ENCODE peak calls at places on chromosomes 1 and 21, in eight cellular contexts. W is fibroblast of lung; P is CD8-positive, alpha-beta T cell; R is colonic mucosa; J is prostate gland; M is CD4-positive, alpha-beta memory T cell; Z is trophoblast cell; Y is ascending aorta. Q is an unnamed sample. For H3K9me3, the result is how much of the 10 kb centered on the place peaks cover.

GRCh38 chr1:157691285-157691920 is 9.2 kb downstream of the FCRL3 start:
- DNase-seq in W (peak), M (no peak), Y (no peak), P (no peak), R (no peak), Z (no peak), J (no peak), Q (no peak)

GRCh38 chr1:77543822-77544448 is 138.5 kb downstream of the ZZZ3 start:
- DNase-seq in Z (peak), P (no peak), Y (no peak), R (no peak), J (no peak), M (no peak), W (no peak), Q (no peak)

GRCh38 chr1:108141604-108142003 is 58.5 kb downstream of the SLC25A24 start:
- DNase-seq in W (peak), R (no peak), M (no peak), Z (no peak), J (no peak), Y (no peak), P (no peak), Q (no peak)

GRCh38 chr1:94808682-94809081 is 11.5 kb upstream of the SLC44A3 start:
- DNase-seq in W (no peak), Z (no peak), P (no peak), M (no peak), R (no peak), J (no peak), Y (no peak), Q (no peak)

GRCh38 chr1:44775930-44776748 is 799 bp downstream of the RPS8 start:
- DNase-seq in Y (no peak), R (peak), Z (no peak), P (no peak), W (peak), M (peak), J (no peak), Q (no peak)

GRCh38 chr1:10640079-10640578 is 156.3 kb downstream of the CASZ1 start:
- DNase-seq in Z (no peak), P (no peak), J (no peak), R (no peak), Y (no peak), M (no peak), W (no peak), Q (no peak)

GRCh38 chr1:43442756-43443155 is 11.0 kb downstream of the HYI start:
- DNase-seq in R (no peak), W (no peak), Z (no peak), J (no peak), Y (no peak), P (no peak), M (no peak), Q (no peak)

GRCh38 chr1:115217150-115218033 is 120.7 kb downstream of the NGF start:
- DNase-seq in J (no peak), Y (no peak), R (no peak), Z (no peak), M (no peak), W (no peak), P (no peak), Q (no peak)

GRCh38 chr1:54476231-54477109 is 70.3 kb upstream of the SSBP3 start:
- DNase-seq in M (no peak), P (no peak), J (no peak), R (no peak), W (peak), Y (no peak), Z (no peak), Q (no peak)

GRCh38 chr1:86388228-86388627 is 7.9 kb downstream of the ODF2L start:
- DNase-seq in M (no peak), R (no peak), Y (no peak), Z (no peak), J (no peak), W (no peak), P (no peak), Q (no peak)

GRCh38 chr1:42765271-42765670 is 1.6 kb downstream of the P3H1 start:
- DNase-seq in R (no peak), Y (no peak), P (no peak), M (no peak), W (no peak), Z (no peak), J (no peak), Q (no peak)

GRCh38 chr1:158793604-158794003 is 12.6 kb upstream of the OR6N2 start:
- DNase-seq in P (no peak), M (peak), W (no peak), Z (no peak), Y (no peak), J (no peak), R (no peak), Q (no peak)

GRCh38 chr1:203627819-203628184 is 1.2 kb downstream of the ATP2B4 start:
- DNase-seq in J (no peak), W (peak), Z (no peak), Y (no peak), M (no peak), R (peak), P (no peak), Q (no peak)

GRCh38 chr1:206449566-206449965 is 20.7 kb upstream of the IKBKE start:
- DNase-seq in R (no peak), Z (no peak), Y (no peak), W (no peak), M (no peak), J (no peak), P (no peak), Q (no peak)

GRCh38 chr1:228224198-228225164 is 16.6 kb downstream of the OBSCN start:
- DNase-seq in Y (no peak), W (no peak), J (no peak), Z (no peak), M (no peak), R (peak), P (no peak), Q (no peak)

GRCh38 chr1:97243973-97244560 is 522.5 kb downstream of the PTBP2 start:
- DNase-seq in Y (no peak), Z (no peak), J (no peak), R (no peak), M (no peak), W (peak), P (no peak), Q (no peak)

GRCh38 chr21:33362044-33362555 is 37.3 kb downstream of the IFNAR1 start:
- DNase-seq in R (peak), J (peak), P (peak), M (peak), Y (no peak), Z (peak), W (no peak), Q (no peak)

GRCh38 chr1:14267991-14268390 is 330.5 kb upstream of the KAZN start:
- DNase-seq in J (no peak), R (no peak), W (no peak), M (no peak), Z (no peak), Y (no peak), P (no peak), Q (no peak)

GRCh38 chr21:20023199-20023598 is 975.0 kb upstream of the NCAM2 start:
- DNase-seq in M (no peak), P (no peak), W (no peak), Y (no peak), R (no peak), Z (no peak), J (no peak), Q (no peak)

GRCh38 chr1:169015464-169015863 is 91.0 kb upstream of the ATP1B1 start:
- DNase-seq in J (no peak), W (no peak), Z (no peak), R (no peak), P (no peak), Y (no peak), M (no peak), Q (no peak)

GRCh38 chr1:205375816-205376545 is 19.3 kb upstream of the KLHDC8A start:
- DNase-seq in Z (no peak), J (peak), M (no peak), Y (no peak), R (peak), P (no peak), W (peak), Q (no peak)

GRCh38 chr1:116310172-116310571 is 62.9 kb upstream of the ATP1A1 start:
- DNase-seq in J (no peak), W (no peak), Y (no peak), R (no peak), Z (no peak), M (no peak), P (no peak), Q (no peak)

GRCh38 chr1:157110686-157111085 is 11.1 kb upstream of the ETV3L start:
- DNase-seq in Y (no peak), W (no peak), P (no peak), J (no peak), Z (no peak), R (no peak), M (no peak), Q (no peak)

GRCh38 chr1:22420456-22421053 is 31.1 kb upstream of the ZBTB40 start:
- DNase-seq in P (peak), M (peak), J (peak), Z (peak), Y (peak), W (peak), R (peak), Q (peak)

GRCh38 chr1:58584082-58584895 is 7.2 kb upstream of the TACSTD2 start:
- DNase-seq in R (peak), Y (peak), Z (no peak), M (no peak), J (peak), W (peak), P (no peak), Q (no peak)

GRCh38 chr1:113142791-113143190 is 69.8 kb downstream of the LRIG2 start:
- DNase-seq in Y (no peak), Z (no peak), P (no peak), J (no peak), M (no peak), W (peak), R (no peak), Q (no peak)

GRCh38 chr21:25639922-25640670 is 1.0 kb downstream of the JAM2 start:
- DNase-seq in J (peak), P (no peak), Z (no peak), W (no peak), Y (no peak), R (peak), M (no peak), Q (no peak)

GRCh38 chr1:9719978-9720722 is 68.6 kb downstream of the PIK3CD start:
- DNase-seq in Z (no peak), Y (no peak), W (no peak), M (no peak), P (no peak), J (no peak), R (no peak), Q (no peak)

GRCh38 chr21:33401617-33401967 is 1.6 kb upstream of the IFNGR2 start:
- DNase-seq in Z (peak), J (no peak), Y (no peak), P (no peak), W (no peak), R (no peak), M (no peak), Q (no peak)

GRCh38 chr21:42276526-42277154 is 38.6 kb downstream of the TFF3 start:
- DNase-seq in Z (no peak), P (no peak), W (no peak), J (no peak), M (no peak), R (no peak), Y (no peak), Q (no peak)

GRCh38 chr1:17369466-17369865 is 2.5 kb upstream of the PADI6 start:
- DNase-seq in W (no peak), J (no peak), R (no peak), Y (no peak), M (no peak), P (no peak), Z (no peak), Q (no peak)

GRCh38 chr1:25702101-25702775 is 85.6 kb downstream of the MAN1C1 start:
- DNase-seq in W (no peak), Z (no peak), R (no peak), M (no peak), Y (no peak), J (no peak), P (no peak), Q (no peak)

GRCh38 chr1:39268906-39269305 is 64.4 kb downstream of the MACF1 start:
- DNase-seq in P (no peak), Y (no peak), W (no peak), Z (peak), M (no peak), R (no peak), J (no peak), Q (no peak)

GRCh38 chr1:94799201-94799600 is 21.0 kb upstream of the SLC44A3 start:
- DNase-seq in P (no peak), J (no peak), M (no peak), W (no peak), R (no peak), Y (no peak), Z (no peak), Q (no peak)

GRCh38 chr1:151145158-151146071 is 1.0 kb downstream of the SEMA6C start:
- DNase-seq in M (peak), R (no peak), Y (no peak), P (no peak), J (no peak), Z (no peak), W (peak), Q (no peak)

GRCh38 chr1:54826226-54826816 is 25.2 kb upstream of the TTC22 start:
- DNase-seq in M (no peak), W (no peak), Z (no peak), P (no peak), Y (no peak), J (no peak), R (no peak), Q (no peak)

GRCh38 chr1:232629250-232630046 is 485 bp downstream of the SIPA1L2 start:
- DNase-seq in R (peak), J (peak), P (no peak), Z (peak), Y (no peak), W (peak), M (peak), Q (peak)

GRCh38 chr1:91803133-91803532 is 82.8 kb downstream of the TGFBR3 start:
- DNase-seq in M (no peak), W (no peak), Z (no peak), R (no peak), J (no peak), P (no peak), Y (no peak), Q (no peak)

DNA sequence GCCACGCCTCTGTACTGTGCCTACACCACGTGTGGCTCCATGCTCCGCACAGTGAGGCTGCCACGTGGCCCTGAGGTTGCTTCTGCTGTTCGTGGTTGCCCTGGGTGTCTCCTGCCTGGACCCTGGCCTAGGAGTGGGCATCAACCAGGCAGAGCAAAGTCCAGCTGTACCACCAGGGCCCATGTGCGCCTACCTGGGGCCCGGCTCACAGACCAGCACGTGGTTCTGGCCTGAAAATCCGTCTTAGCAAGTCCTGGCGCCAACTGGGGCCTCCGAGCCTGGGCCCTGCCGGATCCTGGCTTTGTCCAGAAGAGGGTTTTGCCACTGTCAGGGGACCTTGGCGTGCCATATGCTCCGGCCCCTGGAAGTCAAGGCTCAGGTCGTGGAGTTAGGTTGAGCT is 107.1 kb upstream of the TTC34 start:
- DNase-seq in Y (no peak), R (no peak), P (no peak), Z (no peak), J (no peak), M (no peak), W (no peak), Q (no peak)
- H3K9me3 ChIP-seq in Y (under half), R (under half), P (under half), Z (half or more), J (under half), M (under half), W (under half), Q (under half)

GRCh38 chr1:47944561-47944960 is 52.6 kb downstream of the TRABD2B start:
- DNase-seq in P (no peak), W (no peak), Y (no peak), R (no peak), Z (no peak), J (no peak), M (no peak), Q (no peak)

GRCh38 chr1:47940779-47941178 is 56.4 kb downstream of the TRABD2B start:
- DNase-seq in M (no peak), J (no peak), Y (no peak), W (no peak), R (no peak), Z (no peak), P (no peak), Q (no peak)

GRCh38 chr1:47940321-47940720 is 56.9 kb downstream of the TRABD2B start:
- DNase-seq in J (no peak), P (no peak), M (no peak), Y (no peak), R (no peak), Z (no peak), W (no peak), Q (no peak)

GRCh38 chr1:47941609-47942237 is 55.5 kb downstream of the TRABD2B start:
- DNase-seq in W (no peak), M (no peak), J (no peak), R (no peak), Y (no peak), Z (no peak), P (no peak), Q (peak)

DNA sequence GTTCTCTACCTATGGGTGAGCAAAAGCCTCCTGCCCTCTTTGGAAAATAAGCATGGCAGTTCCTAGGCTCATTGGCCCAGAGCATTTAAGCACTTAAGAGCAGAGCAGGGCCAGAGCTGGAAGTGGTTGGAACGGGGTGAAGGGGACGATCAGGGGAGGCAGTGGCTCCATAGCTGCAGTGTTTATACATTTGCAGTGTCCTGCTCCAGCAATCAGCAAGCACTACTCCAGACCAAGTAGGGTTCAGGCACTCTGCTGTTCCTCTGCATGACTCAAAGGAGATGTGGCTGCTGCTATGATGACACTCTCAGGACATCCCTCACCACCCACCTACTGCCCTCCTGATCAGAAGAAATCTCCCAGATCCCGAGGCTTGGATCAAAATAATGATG is 55.0 kb downstream of the TRABD2B start:
- DNase-seq in Z (no peak), R (no peak), W (no peak), Y (no peak), M (no peak), J (no peak), P (no peak), Q (no peak)
- H3K4me3 ChIP-seq in Z (no peak), R (no peak), W (no peak), Y (no peak), M (no peak), J (no peak), P (no peak), Q (no peak)

DNA sequence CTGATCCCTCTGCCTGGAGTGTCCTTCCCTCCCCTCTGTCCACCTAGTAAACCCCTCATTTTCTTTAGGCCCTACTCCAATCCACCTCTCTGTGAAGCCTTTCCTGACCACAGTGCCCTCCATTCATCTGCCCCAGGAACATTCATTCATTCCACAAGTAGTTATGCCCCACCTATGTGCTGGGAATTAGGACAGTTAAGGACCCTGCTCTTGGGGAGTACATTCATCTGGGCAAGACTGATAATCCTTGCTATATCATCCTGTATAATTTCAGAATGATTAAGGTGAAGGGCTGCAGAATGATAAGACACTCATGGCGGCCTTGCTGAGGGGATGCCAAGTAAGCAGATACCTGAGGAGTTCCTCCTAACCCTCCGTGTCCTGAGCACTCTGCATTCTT is 10.3 kb upstream of the FAM20B start:
- DNase-seq in M (no peak), R (no peak), W (no peak), Y (no peak), Z (no peak), P (no peak), J (no peak), Q (no peak)
- H3K9me3 ChIP-seq in M (under half), R (under half), W (under half), Y (under half), Z (under half), P (under half), J (under half), Q (under half)

GRCh38 chr1:226320930-226321329 is 12.0 kb upstream of the LIN9 start:
- DNase-seq in W (no peak), Y (no peak), Z (no peak), M (no peak), J (no peak), R (no peak), P (no peak), Q (no peak)
- H3K4me3 ChIP-seq in W (no peak), Y (no peak), Z (no peak), M (no peak), J (no peak), R (no peak), P (no peak), Q (no peak)

GRCh38 chr1:5367306-5367705 is 624.9 kb downstream of the NPHP4 start:
- DNase-seq in W (no peak), J (no peak), P (no peak), R (no peak), Z (no peak), Y (no peak), M (no peak), Q (no peak)
- H3K9me3 ChIP-seq in W (under half), J (under half), P (under half), R (under half), Z (under half), Y (under half), M (under half), Q (under half)